ENCODE peak calls at places on chromosome 12, in eight cellular contexts. M is left ventricle myocardium superior; J is posterior cingulate gyrus; Y is IMR-90; N is GM04504; D is activated CD4-positive, CD25-positive, alpha-beta regulatory T cell treated with anti-CD3 and anti-CD28 coated beads, Interleukin-2, amount 50 U/mL, for 16 hours; G is activated naive CD4-positive, alpha-beta T cell; K is NCI-H524. U is an unnamed sample.

GRCh38 chr12:42482820-42483533 is 106.6 kb downstream of the PRICKLE1 start:
- DNase-seq in M (peak; percentile 91), J (peak; percentile 58), Y (peak; percentile 65), N (no peak), D (peak; percentile 5), G (peak; percentile 8), K (peak; percentile 54), U (peak; percentile 16)

GRCh38 chr12:47216150-47216677 is 136.5 kb upstream of the AMIGO2 start:
- DNase-seq in M (no peak), J (no peak), Y (no peak), N (no peak), D (peak; percentile 41), G (peak; percentile 34), K (no peak), U (peak; percentile 42)

GRCh38 chr12:91863702-91864101 is 281.9 kb downstream of the BTG1 start:
- DNase-seq in M (no peak), J (no peak), Y (no peak), N (no peak), D (no peak), G (no peak), K (no peak), U (no peak)

GRCh38 chr12:121443911-121444841 is 44.3 kb downstream of the RNF34 start:
- DNase-seq in M (no peak), J (no peak), Y (no peak), N (no peak), D (no peak), G (no peak), K (no peak), U (no peak)

GRCh38 chr12:7542813-7543212 is 39.2 kb upstream of the CD163 start:
- DNase-seq in M (no peak), J (no peak), Y (peak; percentile 14), N (peak; percentile 38), D (no peak), G (no peak), K (no peak), U (no peak)

GRCh38 chr12:65818454-65819382 is 5.6 kb upstream of the HMGA2 start:
- DNase-seq in M (no peak), J (no peak), Y (peak; percentile 65), N (no peak), D (no peak), G (no peak), K (no peak), U (no peak)

GRCh38 chr12:80761818-80762217 is 45.1 kb downstream of the MYF5 start:
- DNase-seq in M (no peak), J (no peak), Y (peak; percentile 30), N (no peak), D (no peak), G (no peak), K (no peak), U (no peak)

GRCh38 chr12:52601671-52602070 is 408 bp upstream of the KRT72 start:
- DNase-seq in M (no peak), J (no peak), Y (no peak), N (no peak), D (no peak), G (no peak), K (no peak), U (no peak)

GRCh38 chr12:70733385-70733784 is 96.2 kb upstream of the PTPRB start:
- DNase-seq in M (no peak), J (no peak), Y (peak; percentile 67), N (peak; percentile 43), D (no peak), G (no peak), K (peak; percentile 31), U (no peak)

GRCh38 chr12:122855985-122856831 is 21.0 kb downstream of the HIP1R start:
- DNase-seq in M (no peak), J (no peak), Y (no peak), N (no peak), D (no peak), G (no peak), K (no peak), U (no peak)

GRCh38 chr12:119989619-119990381 is 764 bp downstream of the BICDL1 start:
- DNase-seq in M (peak; percentile 91), J (peak; percentile 51), Y (peak; percentile 64), N (peak; percentile 31), D (peak; percentile 38), G (peak; percentile 30), K (no peak), U (peak; percentile 54)

GRCh38 chr12:63450821-63451220 is 217.5 kb downstream of the DPY19L2 start:
- DNase-seq in M (no peak), J (no peak), Y (no peak), N (no peak), D (no peak), G (no peak), K (no peak), U (no peak)

GRCh38 chr12:105945935-105946334 is 192.8 kb downstream of the NUAK1 start:
- DNase-seq in M (no peak), J (no peak), Y (no peak), N (no peak), D (no peak), G (no peak), K (no peak), U (no peak)

GRCh38 chr12:111367661-111368221 is 1.2 kb downstream of the PHETA1 start:
- DNase-seq in M (peak; percentile 39), J (no peak), Y (peak; percentile 15), N (no peak), D (no peak), G (no peak), K (no peak), U (no peak)

GRCh38 chr12:6961278-6961694 is 9.2 kb downstream of the PHB2 start:
- DNase-seq in M (peak; percentile 71), J (no peak), Y (no peak), N (no peak), D (peak; percentile 85), G (peak; percentile 72), K (no peak), U (no peak)

GRCh38 chr12:106631797-106632196 is 49.0 kb downstream of the RFX4 start:
- DNase-seq in M (no peak), J (no peak), Y (no peak), N (no peak), D (no peak), G (no peak), K (no peak), U (no peak)

GRCh38 chr12:46585854-46586621 is 213.5 kb upstream of the SLC38A2 start:
- DNase-seq in M (no peak), J (no peak), Y (peak; percentile 92), N (no peak), D (no peak), G (peak; percentile 21), K (no peak), U (no peak)

GRCh38 chr12:114636723-114637480 is 47.1 kb downstream of the TBX3 start:
- DNase-seq in M (no peak), J (no peak), Y (peak; percentile 19), N (no peak), D (no peak), G (no peak), K (no peak), U (no peak)

GRCh38 chr12:64890873-64891468 is 66.5 kb downstream of the TBC1D30 start:
- DNase-seq in M (no peak), J (no peak), Y (peak; percentile 70), N (peak; percentile 28), D (no peak), G (no peak), K (no peak), U (no peak)

GRCh38 chr12:106288510-106289195 is 13.9 kb upstream of the TCP11L2 start:
- DNase-seq in M (no peak), J (no peak), Y (peak; percentile 97), N (peak; percentile 85), D (no peak), G (no peak), K (no peak), U (no peak)

GRCh38 chr12:124679533-124680371 is 112.3 kb upstream of the NCOR2 start:
- DNase-seq in M (peak; percentile 75), J (peak; percentile 61), Y (no peak), N (no peak), D (no peak), G (no peak), K (no peak), U (no peak)

GRCh38 chr12:84599539-84599938 is 313.1 kb downstream of the SLC6A15 start:
- DNase-seq in M (no peak), J (no peak), Y (no peak), N (no peak), D (no peak), G (no peak), K (no peak), U (no peak)

GRCh38 chr12:120060196-120060595 is 56.4 kb downstream of the RAB35 start:
- DNase-seq in M (no peak), J (no peak), Y (no peak), N (no peak), D (no peak), G (no peak), K (no peak), U (no peak)

GRCh38 chr12:45725631-45726593 is 3.6 kb upstream of the ARID2 start:
- DNase-seq in M (no peak), J (no peak), Y (peak; percentile 51), N (no peak), D (no peak), G (no peak), K (peak; percentile 21), U (no peak)

GRCh38 chr12:2475984-2476383 is 318.8 kb upstream of the FKBP4 start:
- DNase-seq in M (no peak), J (no peak), Y (no peak), N (no peak), D (no peak), G (no peak), K (peak; percentile 94), U (no peak)

GRCh38 chr12:93894391-93895095 is 217.4 kb downstream of the CRADD start:
- DNase-seq in M (peak; percentile 93), J (peak; percentile 71), Y (peak; percentile 52), N (peak; percentile 76), D (no peak), G (no peak), K (no peak), U (no peak)

GRCh38 chr12:111194703-111195051 is 174.2 kb downstream of the PHETA1 start:
- DNase-seq in M (no peak), J (no peak), Y (no peak), N (no peak), D (no peak), G (no peak), K (no peak), U (no peak)

GRCh38 chr12:31215521-31216232 is 110.3 kb downstream of the SINHCAF start:
- DNase-seq in M (peak; percentile 80), J (no peak), Y (no peak), N (no peak), D (no peak), G (no peak), K (no peak), U (no peak)

GRCh38 chr12:10101042-10101579 is 2.3 kb upstream of the CLEC1A start:
- DNase-seq in M (no peak), J (no peak), Y (peak; percentile 18), N (peak; percentile 78), D (no peak), G (no peak), K (no peak), U (no peak)

GRCh38 chr12:107951024-107951423 is 176.5 kb downstream of the ASCL4 start:
- DNase-seq in M (no peak), J (no peak), Y (no peak), N (no peak), D (no peak), G (no peak), K (no peak), U (no peak)

GRCh38 chr12:53505086-53505485 is 2.2 kb downstream of the NPFF start:
- DNase-seq in M (no peak), J (no peak), Y (peak; percentile 49), N (no peak), D (no peak), G (no peak), K (no peak), U (no peak)

GRCh38 chr12:52713960-52714886 is 10.9 kb upstream of the KRT77 start:
- DNase-seq in M (no peak), J (no peak), Y (no peak), N (no peak), D (no peak), G (no peak), K (no peak), U (no peak)

GRCh38 chr12:76284816-76285750 is 63.1 kb downstream of the BBS10 start:
- DNase-seq in M (no peak), J (no peak), Y (peak; percentile 73), N (no peak), D (no peak), G (no peak), K (no peak), U (no peak)

GRCh38 chr12:132131229-132131628 is 12.9 kb downstream of the DDX51 start:
- DNase-seq in M (no peak), J (no peak), Y (no peak), N (no peak), D (no peak), G (no peak), K (no peak), U (no peak)